ENCODE peak calls at places on chromosomes 4 and X, in five cellular contexts. V, F, O, G and K are unnamed samples.

GRCh38 chr4:89800527-89801103 is 36.3 kb downstream of the SNCA start:
- DNase-seq in V (no peak), F (peak), O (no peak), G (no peak), K (no peak)

GRCh38 chr4:157983300-157983699 is 189.5 kb downstream of the GASK1B start:
- DNase-seq in V (no peak), F (no peak), O (no peak), G (no peak), K (no peak)

GRCh38 chr4:146890301-146890700 is 55.4 kb downstream of the TTC29 start:
- DNase-seq in V (no peak), F (no peak), O (no peak), G (no peak), K (no peak)

GRCh38 chr4:39205000-39205399 is 22.7 kb downstream of the WDR19 start:
- DNase-seq in V (no peak), F (no peak), O (no peak), G (no peak), K (no peak)

GRCh38 chr4:181427076-181427475 is 816.1 kb upstream of the TENM3 start:
- DNase-seq in V (no peak), F (no peak), O (no peak), G (no peak), K (no peak)

GRCh38 chrX:118396113-118396512 is 50.2 kb downstream of the WDR44 start:
- DNase-seq in V (no peak), F (no peak), O (no peak), G (no peak), K (no peak)

GRCh38 chr4:186885289-186885688 is 161.6 kb upstream of the FAT1 start:
- DNase-seq in V (no peak), F (no peak), O (no peak), G (no peak), K (no peak)

GRCh38 chr4:189548484-189549160 is 392.1 kb upstream of the FRG1 start:
- DNase-seq in V (no peak), F (no peak), O (no peak), G (no peak), K (no peak)

GRCh38 chr4:153759407-153760226 is at the start of gene RNF175:
- DNase-seq in V (no peak), F (no peak), O (peak), G (no peak), K (no peak)

GRCh38 chr4:185742766-185743165 is 69.2 kb downstream of the SORBS2 start:
- DNase-seq in V (no peak), F (peak), O (no peak), G (no peak), K (no peak)

GRCh38 chrX:110992611-110993010 is 103.4 kb upstream of the PAK3 start:
- DNase-seq in V (no peak), F (peak), O (peak), G (no peak), K (no peak)

GRCh38 chr4:26624042-26624441 is 40.2 kb downstream of the TBC1D19 start:
- DNase-seq in V (no peak), F (no peak), O (no peak), G (no peak), K (no peak)

GRCh38 chr4:56217383-56217890 is 169.9 kb downstream of the AASDH start:
- DNase-seq in V (no peak), F (no peak), O (no peak), G (no peak), K (no peak)

GRCh38 chrX:150546711-150547153 is 21.7 kb upstream of the MTM1 start:
- DNase-seq in V (no peak), F (no peak), O (no peak), G (no peak), K (no peak)

GRCh38 chrX:39762266-39762841 is 335.4 kb downstream of the BCOR start:
- DNase-seq in V (no peak), F (peak), O (no peak), G (no peak), K (no peak)

GRCh38 chrX:152904151-152905080 is 6.5 kb downstream of the ZNF185 start:
- DNase-seq in V (peak), F (peak), O (peak), G (peak), K (peak)

GRCh38 chr4:105451346-105451745 is 22.5 kb downstream of the PPA2 start:
- DNase-seq in V (no peak), F (no peak), O (no peak), G (no peak), K (no peak)

GRCh38 chr4:158810487-158811215 is 41.8 kb downstream of the FNIP2 start:
- DNase-seq in V (peak), F (peak), O (no peak), G (no peak), K (peak)

GRCh38 chr4:105748222-105748621 is 39.6 kb downstream of the GSTCD start:
- DNase-seq in V (no peak), F (no peak), O (no peak), G (no peak), K (no peak)

GRCh38 chrX:47578692-47579091 is 3.5 kb upstream of the TIMP1 start:
- DNase-seq in V (no peak), F (no peak), O (no peak), G (no peak), K (no peak)

GRCh38 chr4:102036619-102037376 is 246.3 kb downstream of the BANK1 start:
- DNase-seq in V (no peak), F (no peak), O (no peak), G (no peak), K (no peak)

GRCh38 chrX:54180403-54180802 is 2.7 kb downstream of the FAM120C start:
- DNase-seq in V (no peak), F (no peak), O (no peak), G (no peak), K (no peak)

GRCh38 chr4:40046311-40046980 is 10.2 kb upstream of the N4BP2 start:
- DNase-seq in V (no peak), F (peak), O (no peak), G (no peak), K (no peak)

GRCh38 chr4:170388255-170388654 is 298.5 kb upstream of the AADAT start:
- DNase-seq in V (no peak), F (peak), O (no peak), G (no peak), K (no peak)

GRCh38 chr4:41384992-41385391 is 128.3 kb downstream of the UCHL1 start:
- DNase-seq in V (peak), F (no peak), O (no peak), G (peak), K (peak)

GRCh38 chr4:87118826-87119225 is 101.6 kb downstream of the KLHL8 start:
- DNase-seq in V (no peak), F (peak), O (peak), G (no peak), K (no peak)

GRCh38 chr4:118367872-118368271 is 15.1 kb upstream of the PRSS12 start:
- DNase-seq in V (no peak), F (no peak), O (no peak), G (no peak), K (no peak)

GRCh38 chr4:2047781-2048581 is 11.1 kb upstream of the NAT8L start:
- DNase-seq in V (no peak), F (no peak), O (peak), G (peak), K (no peak)

GRCh38 chrX:40176256-40176978 is 78.7 kb upstream of the BCOR start:
- DNase-seq in V (peak), F (no peak), O (peak), G (peak), K (peak)

GRCh38 chr4:82528868-82529267 is 32.9 kb downstream of the TMEM150C start:
- DNase-seq in V (no peak), F (no peak), O (no peak), G (no peak), K (no peak)

DNA sequence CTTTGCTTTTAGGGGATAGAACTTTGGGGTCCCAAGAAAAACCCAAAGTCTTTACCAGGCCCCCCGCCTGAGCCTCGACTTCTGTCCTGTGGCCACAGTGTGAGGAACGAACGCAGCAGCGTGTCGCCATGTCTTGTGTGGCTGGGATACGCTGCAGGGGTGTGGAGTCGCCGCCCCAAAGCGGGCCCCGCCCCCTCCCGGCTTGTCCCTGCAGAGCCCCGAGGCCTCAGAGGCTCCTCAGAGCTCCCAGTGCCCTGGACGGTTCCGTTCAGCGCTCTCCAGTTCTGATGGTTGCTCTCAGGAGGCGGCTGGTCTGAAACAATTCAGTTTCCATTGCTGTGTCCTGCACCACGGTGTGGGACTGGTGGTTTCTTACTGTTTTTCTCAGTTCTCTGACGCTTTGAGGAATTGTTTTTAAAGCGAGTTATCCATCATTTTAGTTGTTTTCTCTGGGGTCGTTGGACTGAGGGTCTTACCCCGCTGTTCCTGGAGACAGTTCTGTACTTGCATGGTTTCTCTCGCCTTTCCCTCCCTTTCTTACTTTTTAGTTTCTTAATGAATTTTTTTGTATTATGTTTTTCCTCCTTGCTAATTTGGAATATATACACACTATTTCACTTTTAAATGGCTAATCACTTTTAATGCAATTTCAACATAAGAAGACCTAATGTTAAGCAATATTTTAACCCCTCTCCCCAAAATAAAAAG is 1.6 kb upstream of the IDUA start:
- DNase-seq in V (no peak), F (no peak), O (peak), G (peak), K (peak)
- H3K27ac ChIP-seq in V (no peak), F (no peak), O (no peak), G (no peak), K (no peak)

GRCh38 chr4:144644368-144645101 is 1.4 kb upstream of the HHIP start:
- DNase-seq in V (no peak), F (no peak), O (no peak), G (no peak), K (no peak)
- H3K4me3 ChIP-seq in V (no peak), F (peak), O (no peak), G (peak), K (no peak)

GRCh38 chr4:33715996-33716395 is 2528.3 kb downstream of the ARAP2 start:
- DNase-seq in V (no peak), F (peak), O (no peak), G (no peak), K (no peak)
- H3K27ac ChIP-seq in V (no peak), F (no peak), O (no peak), G (no peak), K (no peak)

DNA sequence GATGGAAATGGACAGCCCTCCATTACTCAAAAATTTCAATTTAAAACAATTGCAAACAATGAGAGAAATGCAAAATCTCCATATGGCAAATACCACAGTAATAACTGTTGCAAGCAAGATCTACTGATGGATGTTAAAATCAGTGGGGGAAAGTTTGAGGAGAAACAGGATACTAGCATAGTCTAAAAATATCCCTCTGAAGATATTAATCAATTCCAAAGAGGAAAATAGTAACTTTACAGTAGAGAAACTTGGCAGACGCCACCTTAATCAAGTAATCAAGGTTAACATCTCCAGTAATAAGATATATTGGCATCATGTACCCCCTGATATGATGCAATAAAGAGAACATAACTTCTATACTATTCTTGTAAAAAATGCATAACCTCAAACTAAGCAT is 344.8 kb downstream of the ZNF674 start:
- DNase-seq in V (no peak), F (no peak), O (no peak), G (no peak), K (no peak)
- H3K4me3 ChIP-seq in V (no peak), F (no peak), O (no peak), G (no peak), K (no peak)

GRCh38 chr4:140993969-140994459 is 139.3 kb downstream of the RNF150 start:
- DNase-seq in V (no peak), F (no peak), O (no peak), G (no peak), K (no peak)
- H3K27ac ChIP-seq in V (peak), F (no peak), O (no peak), G (no peak), K (peak)